ENCODE peak calls at places on chromosomes 7 and 10, in seven cellular contexts. W is gastrocnemius medialis, O is heart left ventricle, J is fibroblast of lung, E is PC-9, Y is pancreas, Z is cardiac muscle cell. X is an unnamed sample.
A peak's percentile ranks its signal among the peaks of the same experiment; 100 is the strongest.

GRCh38 chr7:46165281-46165680 is 244.2 kb upstream of the IGFBP3 start:
- DNase-seq in Z (no peak), Y (no peak), J (no peak), W (no peak), O (no peak), E (peak; percentile 49), X (no peak)

GRCh38 chr10:12121673-12122072 is 7.8 kb upstream of the SEC61A2 start:
- DNase-seq in W (no peak), Z (no peak), O (no peak), Y (no peak), J (no peak), E (no peak), X (no peak)

GRCh38 chr7:103073989-103074518 is 542 bp downstream of the FBXL13 start:
- DNase-seq in W (no peak), E (peak; percentile 48), O (no peak), Y (no peak), J (no peak), Z (no peak), X (no peak)

GRCh38 chr10:58264780-58265179 is 2.9 kb downstream of the IPMK start:
- DNase-seq in W (no peak), J (no peak), Z (peak; percentile 9), O (no peak), Y (no peak), E (no peak), X (no peak)

GRCh38 chr10:105269011-105269410 is 627.9 kb downstream of the SORCS3 start:
- DNase-seq in W (no peak), Z (no peak), Y (no peak), J (no peak), O (no peak), E (no peak), X (no peak)

GRCh38 chr10:52420656-52421055 is 106.6 kb downstream of the DKK1 start:
- DNase-seq in J (no peak), W (no peak), Z (no peak), O (no peak), Y (no peak), E (no peak), X (no peak)

GRCh38 chr10:24908793-24909423 is 43.5 kb downstream of the PRTFDC1 start:
- DNase-seq in J (peak; percentile 79), O (no peak), W (no peak), Z (no peak), Y (no peak), E (no peak), X (no peak)

GRCh38 chr7:117119192-117119924 is 166.1 kb downstream of the ST7 start:
- DNase-seq in O (peak; percentile 76), E (no peak), Y (peak; percentile 90), Z (peak; percentile 87), W (peak; percentile 67), J (peak; percentile 82), X (peak; percentile 58)

GRCh38 chr7:91683823-91684222 is 196.7 kb downstream of the MTERF1 start:
- DNase-seq in J (peak; percentile 75), Y (no peak), W (no peak), O (peak; percentile 29), E (no peak), Z (peak; percentile 88), X (no peak)

GRCh38 chr7:22660732-22661131 is 66.3 kb upstream of the IL6 start:
- DNase-seq in Y (no peak), W (no peak), J (no peak), E (no peak), O (no peak), Z (peak; percentile 6), X (peak; percentile 32)

GRCh38 chr10:4767033-4767814 is 58.8 kb upstream of the AKR1E2 start:
- DNase-seq in E (no peak), W (no peak), J (peak; percentile 82), Z (peak; percentile 52), Y (no peak), O (peak; percentile 19), X (no peak)

GRCh38 chr10:66783296-66783695 is 142.5 kb upstream of the LRRTM3 start:
- DNase-seq in Z (no peak), Y (no peak), J (peak; percentile 81), O (no peak), W (no peak), E (no peak), X (no peak)

GRCh38 chr10:58952747-58953466 is 223.5 kb upstream of the PHYHIPL start:
- DNase-seq in Z (peak; percentile 55), Y (no peak), W (peak; percentile 18), J (peak; percentile 71), E (no peak), O (no peak), X (no peak)

GRCh38 chr7:46279290-46279689 is 358.2 kb upstream of the IGFBP3 start:
- DNase-seq in E (no peak), O (no peak), W (no peak), Z (no peak), Y (no peak), J (no peak), X (no peak)

GRCh38 chr7:5636446-5636835 is 145.0 kb downstream of the RNF216 start:
- DNase-seq in Z (no peak), E (peak; percentile 27), J (no peak), Y (no peak), O (no peak), W (no peak), X (no peak)

GRCh38 chr7:124761164-124761715 is 4.4 kb downstream of the GPR37 start:
- DNase-seq in J (no peak), O (no peak), E (no peak), Z (no peak), Y (no peak), W (no peak), X (no peak)

GRCh38 chr7:124764847-124765400 is 668 bp downstream of the GPR37 start:
- DNase-seq in O (peak; percentile 8), Y (peak; percentile 74), J (peak; percentile 15), Z (peak; percentile 41), W (no peak), E (no peak), X (no peak)

GRCh38 chr7:124765401-124766352 is at the start of gene GPR37:
- DNase-seq in W (no peak), J (peak; percentile 90), Z (peak; percentile 58), Y (peak; percentile 83), E (peak; percentile 63), O (peak; percentile 7), X (peak; percentile 3)

GRCh38 chr7:124764071-124764846 is 1.3 kb downstream of the GPR37 start:
- DNase-seq in Y (peak; percentile 62), O (no peak), W (no peak), Z (peak; percentile 5), E (no peak), J (peak; percentile 12), X (no peak)

DNA sequence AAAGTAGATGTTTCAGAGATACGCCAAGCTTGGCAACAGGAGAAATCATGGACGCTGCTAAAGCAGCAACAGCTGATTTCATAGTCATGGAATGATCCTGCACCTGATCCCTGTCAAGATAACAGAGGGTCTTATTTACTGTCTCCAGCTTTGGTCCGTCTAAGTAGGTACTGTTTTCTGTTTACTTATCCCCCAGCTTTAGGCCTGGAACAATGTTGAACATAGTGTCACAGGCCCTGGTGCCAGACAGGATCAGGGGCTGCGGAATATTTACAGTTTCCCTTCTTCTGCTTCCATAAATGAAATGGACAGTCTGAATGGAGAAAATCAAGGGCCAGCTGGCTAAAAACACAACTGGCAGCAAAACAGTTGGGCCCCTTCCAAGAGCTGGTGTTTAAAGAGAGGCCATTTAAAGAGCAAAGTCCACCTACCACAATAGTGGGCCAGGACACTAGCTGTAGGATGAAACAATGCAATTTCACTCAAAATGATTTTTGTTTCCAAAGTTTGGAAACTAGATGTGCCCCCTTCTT is 2.9 kb downstream of the GPR37 start:
- DNase-seq in E (no peak), W (no peak), Y (no peak), O (no peak), Z (no peak), J (peak; percentile 59), X (no peak)
- H3K27ac ChIP-seq in E (no peak overlapping the region), W (no peak overlapping the region), Y (peak overlapping the region; percentile 17), O (no peak overlapping the region), Z (no peak overlapping the region), J (no peak overlapping the region), X (no peak overlapping the region)

GRCh38 chr7:106612432-106612831 is 48.5 kb downstream of the CCDC71L start:
- DNase-seq in Y (no peak), W (no peak), Z (no peak), E (no peak), J (no peak), O (no peak), X (no peak)
- H3K4me1 ChIP-seq in Y (peaks cover 7% of the 10 kb centered on the region), W (no peaks in the 10 kb centered on the region), Z (no peaks in the 10 kb centered on the region), E (no peaks in the 10 kb centered on the region), J (peaks cover 17% of the 10 kb centered on the region), O (no peaks in the 10 kb centered on the region), X (no peaks in the 10 kb centered on the region)

GRCh38 chr10:16756561-16757221 is 60.5 kb downstream of the RSU1 start:
- DNase-seq in O (no peak), Y (no peak), E (no peak), Z (no peak), W (no peak), J (peak; percentile 71), X (no peak)

GRCh38 chr10:16765532-16766365 is 51.5 kb downstream of the RSU1 start:
- DNase-seq in Y (no peak), O (no peak), E (no peak), J (no peak), Z (no peak), W (no peak), X (no peak)

GRCh38 chr10:16761300-16761699 is 55.9 kb downstream of the RSU1 start:
- DNase-seq in J (no peak), W (no peak), Y (no peak), Z (no peak), E (no peak), O (no peak), X (no peak)
- H3K36me3 ChIP-seq in J (no peaks in the 10 kb centered on the region), W (peaks cover 8% of the 10 kb centered on the region), Y (no peaks in the 10 kb centered on the region), Z (no peaks in the 10 kb centered on the region), E (no peaks in the 10 kb centered on the region), O (peaks cover 20% of the 10 kb centered on the region), X (peaks cover 43% of the 10 kb centered on the region)

GRCh38 chr7:98116656-98117461 is 10.2 kb downstream of the LMTK2 start:
- DNase-seq in O (no peak), E (peak; percentile 80), J (peak; percentile 52), Y (no peak), Z (no peak), W (no peak), X (no peak)

GRCh38 chr7:98115746-98116525 is 9.3 kb downstream of the LMTK2 start:
- DNase-seq in Y (no peak), E (no peak), J (no peak), W (no peak), Z (no peak), O (no peak), X (no peak)

GRCh38 chr7:98123073-98123696 is 16.5 kb downstream of the LMTK2 start:
- DNase-seq in J (no peak), O (no peak), Y (no peak), Z (no peak), W (no peak), E (no peak), X (no peak)

GRCh38 chr7:98120559-98120958 is 13.9 kb downstream of the LMTK2 start:
- DNase-seq in E (no peak), J (no peak), O (peak; percentile 28), Z (peak; percentile 47), W (no peak), Y (no peak), X (no peak)

DNA sequence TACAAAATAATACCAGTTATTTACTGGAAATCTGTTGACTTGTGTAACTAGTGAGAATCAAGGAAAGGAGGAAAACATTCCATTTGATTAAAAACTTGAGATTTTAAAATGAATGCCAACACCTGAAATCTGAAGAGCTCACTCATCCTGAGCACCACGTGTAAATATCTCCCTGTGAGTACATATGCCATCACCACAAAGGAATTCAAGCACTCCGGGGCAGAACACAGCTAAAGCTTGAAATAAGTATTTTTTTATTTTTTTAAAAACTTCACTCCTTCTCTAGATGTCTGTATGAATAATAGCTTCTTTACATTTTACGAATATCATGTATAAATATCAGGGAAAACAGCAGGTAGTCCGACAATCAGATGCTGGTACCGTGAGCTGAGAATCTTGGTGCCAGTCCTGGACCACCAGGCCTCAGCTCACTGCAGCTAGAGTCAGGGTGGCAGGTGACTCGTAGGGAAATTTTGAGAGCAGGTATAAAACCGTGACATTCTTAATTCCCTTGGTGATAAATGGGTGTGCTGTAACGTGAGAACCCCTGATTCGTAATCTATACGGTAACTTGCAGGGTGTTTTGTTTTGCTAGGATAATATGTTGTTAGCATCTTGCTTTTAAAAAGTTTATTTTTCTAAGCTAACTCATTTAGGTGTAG is 12.7 kb downstream of the LMTK2 start:
- DNase-seq in E (peak; percentile 87), Z (no peak), Y (no peak), W (no peak), O (no peak), J (peak; percentile 50), X (no peak)
- H3K27ac ChIP-seq in E (peak overlapping the region; percentile 87), Z (peak overlapping the region; percentile 24), Y (peak overlapping the region; percentile 56), W (no peak overlapping the region), O (peak overlapping the region; percentile 62), J (no peak overlapping the region), X (no peak overlapping the region)

X was measured in CD4-positive, CD25-positive, alpha-beta regulatory T cell.